ENCODE peak calls at places on chromosomes 2 and 18, in five cellular contexts. One of them, this sample, is unnamed.

GRCh38 chr2:178392215-178392614 is 58.8 kb downstream of the PRKRA start:
- DNase-seq in NCI-H226: peak; percentile 44
- DNase-seq in NCI-H82: no peak
- DNase-seq in GM04503: no peak
- DNase-seq in AG10803: peak; percentile 38
- DNase-seq in this sample: no peak

GRCh38 chr18:24397131-24397693 is 412 bp downstream of the OSBPL1A start:
- DNase-seq in NCI-H226: peak; percentile 6
- DNase-seq in NCI-H82: peak; percentile 83
- DNase-seq in GM04503: peak; percentile 47
- DNase-seq in AG10803: peak; percentile 65
- DNase-seq in this sample: peak; percentile 2

GRCh38 chr18:35005963-35006577 is 35.1 kb upstream of the MAPRE2 start:
- DNase-seq in NCI-H226: no peak
- DNase-seq in NCI-H82: peak; percentile 79
- DNase-seq in GM04503: peak; percentile 32
- DNase-seq in AG10803: peak; percentile 72
- DNase-seq in this sample: no peak

GRCh38 chr2:162340822-162341221 is 3.1 kb upstream of the GCA start:
- DNase-seq in NCI-H226: no peak
- DNase-seq in NCI-H82: no peak
- DNase-seq in GM04503: no peak
- DNase-seq in AG10803: no peak
- DNase-seq in this sample: no peak

GRCh38 chr18:63477972-63478371 is 1.2 kb downstream of the SERPINB5 start:
- DNase-seq in NCI-H226: peak; percentile 7
- DNase-seq in NCI-H82: no peak
- DNase-seq in GM04503: no peak
- DNase-seq in AG10803: no peak
- DNase-seq in this sample: no peak

GRCh38 chr2:176817061-176817565 is 395.5 kb upstream of the HNRNPA3 start:
- DNase-seq in NCI-H226: no peak
- DNase-seq in NCI-H82: peak; percentile 33
- DNase-seq in GM04503: no peak
- DNase-seq in AG10803: no peak
- DNase-seq in this sample: no peak

GRCh38 chr2:120908314-120908975 is 172.8 kb downstream of the GLI2 start:
- DNase-seq in NCI-H226: no peak
- DNase-seq in NCI-H82: no peak
- DNase-seq in GM04503: no peak
- DNase-seq in AG10803: no peak
- DNase-seq in this sample: no peak

GRCh38 chr2:138059967-138060635 is 95.8 kb downstream of the HNMT start:
- DNase-seq in NCI-H226: peak; percentile 94
- DNase-seq in NCI-H82: no peak
- DNase-seq in GM04503: peak; percentile 21
- DNase-seq in AG10803: peak; percentile 52
- DNase-seq in this sample: no peak

GRCh38 chr18:67938691-67939090 is 422.2 kb upstream of the DSEL start:
- DNase-seq in NCI-H226: no peak
- DNase-seq in NCI-H82: no peak
- DNase-seq in GM04503: peak; percentile 31
- DNase-seq in AG10803: peak; percentile 75
- DNase-seq in this sample: no peak